ENCODE peak calls at places on chromosomes 6 and 20, in six cellular contexts. One of them, this sample, is unnamed.

GRCh38 chr6:35142578-35142977 is 1.4 kb upstream of the TCP11 start:
- DNase-seq in fibroblast of lung: no peak
- DNase-seq in fibroblast of mammary gland: no peak
- DNase-seq in CD8-positive, alpha-beta memory T cell: no peak
- DNase-seq in tibial artery: no peak
- DNase-seq in cardiac fibroblast: no peak
- DNase-seq in this sample: no peak

GRCh38 chr20:15220009-15220656 is 882.7 kb upstream of the FLRT3 start:
- DNase-seq in tibial artery: no peak
- DNase-seq in cardiac fibroblast: no peak
- DNase-seq in fibroblast of mammary gland: peak
- DNase-seq in fibroblast of lung: no peak
- DNase-seq in CD8-positive, alpha-beta memory T cell: no peak
- DNase-seq in this sample: no peak

GRCh38 chr6:116444092-116444491 is 17.1 kb upstream of the CALHM6 start:
- DNase-seq in cardiac fibroblast: peak
- DNase-seq in tibial artery: no peak
- DNase-seq in fibroblast of lung: no peak
- DNase-seq in fibroblast of mammary gland: peak
- DNase-seq in CD8-positive, alpha-beta memory T cell: no peak
- DNase-seq in this sample: no peak

GRCh38 chr6:122790740-122791679 is 2.0 kb downstream of the SMPDL3A start:
- DNase-seq in fibroblast of mammary gland: peak
- DNase-seq in tibial artery: no peak
- DNase-seq in cardiac fibroblast: no peak
- DNase-seq in fibroblast of lung: no peak
- DNase-seq in CD8-positive, alpha-beta memory T cell: no peak
- DNase-seq in this sample: no peak

GRCh38 chr20:41248371-41249024 is 69.0 kb downstream of the ZHX3 start:
- DNase-seq in fibroblast of mammary gland: peak
- DNase-seq in CD8-positive, alpha-beta memory T cell: no peak
- DNase-seq in fibroblast of lung: peak
- DNase-seq in cardiac fibroblast: peak
- DNase-seq in tibial artery: peak
- DNase-seq in this sample: no peak

GRCh38 chr20:50931306-50932015 is at the start of gene ADNP:
- DNase-seq in CD8-positive, alpha-beta memory T cell: peak
- DNase-seq in tibial artery: peak
- DNase-seq in fibroblast of lung: peak
- DNase-seq in cardiac fibroblast: peak
- DNase-seq in fibroblast of mammary gland: peak
- DNase-seq in this sample: peak

GRCh38 chr20:49471397-49471796 is 11.1 kb downstream of the KCNB1 start:
- DNase-seq in CD8-positive, alpha-beta memory T cell: no peak
- DNase-seq in cardiac fibroblast: no peak
- DNase-seq in tibial artery: no peak
- DNase-seq in fibroblast of lung: no peak
- DNase-seq in fibroblast of mammary gland: no peak
- DNase-seq in this sample: no peak

GRCh38 chr6:8739454-8739853 is 304.1 kb upstream of the SLC35B3 start:
- DNase-seq in CD8-positive, alpha-beta memory T cell: no peak
- DNase-seq in fibroblast of lung: no peak
- DNase-seq in tibial artery: no peak
- DNase-seq in fibroblast of mammary gland: no peak
- DNase-seq in cardiac fibroblast: no peak
- DNase-seq in this sample: no peak

DNA sequence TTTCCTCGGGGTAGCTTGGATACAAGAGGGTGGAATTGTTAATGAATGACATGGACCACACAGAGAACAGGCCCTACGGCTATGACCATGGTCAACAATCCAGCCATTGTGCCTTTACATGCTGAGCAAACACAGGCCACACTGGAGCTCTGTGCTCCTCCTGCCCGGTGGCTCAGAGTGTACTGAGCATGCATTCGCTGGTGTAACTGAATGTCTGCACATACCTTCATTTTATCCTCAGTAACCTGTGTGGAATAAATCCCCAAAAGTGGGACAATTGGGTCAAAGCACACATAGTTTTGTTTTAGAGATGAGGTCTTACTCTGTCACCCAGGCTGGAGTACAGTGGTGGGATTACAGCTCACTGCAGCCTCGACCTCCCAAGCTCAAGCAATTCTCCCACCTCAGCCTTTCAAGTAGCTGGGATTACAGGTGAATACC is 32.8 kb downstream of the LRP11 start:
- DNase-seq in fibroblast of lung: no peak
- DNase-seq in CD8-positive, alpha-beta memory T cell: no peak
- DNase-seq in fibroblast of mammary gland: no peak
- DNase-seq in tibial artery: no peak
- DNase-seq in cardiac fibroblast: no peak
- DNase-seq in this sample: no peak
- H3K4me3 ChIP-seq in fibroblast of lung: peak
- H3K4me3 ChIP-seq in CD8-positive, alpha-beta memory T cell: no peak
- H3K4me3 ChIP-seq in fibroblast of mammary gland: no peak
- H3K4me3 ChIP-seq in tibial artery: no peak
- H3K4me3 ChIP-seq in cardiac fibroblast: no peak
- H3K4me3 ChIP-seq in this sample: no peak

GRCh38 chr6:125791151-125791819 is 525 bp downstream of the NCOA7 start:
- DNase-seq in tibial artery: peak
- DNase-seq in fibroblast of lung: peak
- DNase-seq in CD8-positive, alpha-beta memory T cell: no peak
- DNase-seq in fibroblast of mammary gland: peak
- DNase-seq in cardiac fibroblast: peak
- DNase-seq in this sample: peak

GRCh38 chr6:125789576-125790402 is 971 bp upstream of the NCOA7 start:
- DNase-seq in fibroblast of mammary gland: peak
- DNase-seq in CD8-positive, alpha-beta memory T cell: no peak
- DNase-seq in fibroblast of lung: peak
- DNase-seq in tibial artery: peak
- DNase-seq in cardiac fibroblast: peak
- DNase-seq in this sample: peak

GRCh38 chr6:125787791-125788190 is 3.0 kb upstream of the NCOA7 start:
- DNase-seq in fibroblast of mammary gland: peak
- DNase-seq in fibroblast of lung: peak
- DNase-seq in tibial artery: no peak
- DNase-seq in cardiac fibroblast: peak
- DNase-seq in CD8-positive, alpha-beta memory T cell: no peak
- DNase-seq in this sample: no peak

GRCh38 chr6:125790403-125791150 is at the start of gene NCOA7:
- DNase-seq in CD8-positive, alpha-beta memory T cell: peak
- DNase-seq in tibial artery: peak
- DNase-seq in cardiac fibroblast: peak
- DNase-seq in fibroblast of mammary gland: peak
- DNase-seq in fibroblast of lung: peak
- DNase-seq in this sample: peak

DNA sequence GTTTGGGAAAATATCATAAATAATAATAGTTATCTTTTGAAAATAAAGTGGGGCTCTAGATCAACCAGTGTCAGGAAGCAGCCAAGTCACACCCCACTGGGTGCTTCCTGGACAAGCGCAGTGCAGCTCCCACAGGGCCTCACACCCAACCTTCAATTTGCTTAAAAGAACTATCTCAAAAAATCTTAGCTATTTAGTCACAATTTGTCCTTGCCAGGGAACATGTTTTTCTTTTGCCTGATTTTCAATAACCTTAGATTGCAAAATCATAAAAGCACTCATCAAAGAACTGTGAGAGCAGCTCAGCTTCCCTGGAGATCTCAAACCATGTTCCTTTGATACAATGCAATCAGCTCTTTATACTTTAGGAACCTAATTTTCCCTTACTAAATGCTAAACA is 1.6 kb upstream of the NCOA7 start:
- DNase-seq in CD8-positive, alpha-beta memory T cell: no peak
- DNase-seq in fibroblast of mammary gland: no peak
- DNase-seq in fibroblast of lung: no peak
- DNase-seq in tibial artery: peak
- DNase-seq in cardiac fibroblast: peak
- DNase-seq in this sample: peak
- H3K4me3 ChIP-seq in CD8-positive, alpha-beta memory T cell: no peak
- H3K4me3 ChIP-seq in fibroblast of mammary gland: no peak
- H3K4me3 ChIP-seq in fibroblast of lung: no peak
- H3K4me3 ChIP-seq in tibial artery: no peak
- H3K4me3 ChIP-seq in cardiac fibroblast: no peak
- H3K4me3 ChIP-seq in this sample: no peak

GRCh38 chr20:52971498-52972189 is 514 bp upstream of the TSHZ2 start:
- DNase-seq in tibial artery: no peak
- DNase-seq in cardiac fibroblast: no peak
- DNase-seq in CD8-positive, alpha-beta memory T cell: no peak
- DNase-seq in fibroblast of lung: no peak
- DNase-seq in fibroblast of mammary gland: no peak
- DNase-seq in this sample: no peak

GRCh38 chr20:52975024-52975732 is 3.0 kb downstream of the TSHZ2 start:
- DNase-seq in cardiac fibroblast: no peak
- DNase-seq in fibroblast of mammary gland: peak
- DNase-seq in CD8-positive, alpha-beta memory T cell: no peak
- DNase-seq in tibial artery: no peak
- DNase-seq in fibroblast of lung: peak
- DNase-seq in this sample: no peak

GRCh38 chr20:52972965-52973819 is 1.0 kb downstream of the TSHZ2 start:
- DNase-seq in cardiac fibroblast: no peak
- DNase-seq in CD8-positive, alpha-beta memory T cell: no peak
- DNase-seq in fibroblast of lung: no peak
- DNase-seq in fibroblast of mammary gland: peak
- DNase-seq in tibial artery: no peak
- DNase-seq in this sample: peak

GRCh38 chr20:52974155-52974554 is 2.0 kb downstream of the TSHZ2 start:
- DNase-seq in cardiac fibroblast: no peak
- DNase-seq in CD8-positive, alpha-beta memory T cell: no peak
- DNase-seq in fibroblast of lung: peak
- DNase-seq in fibroblast of mammary gland: peak
- DNase-seq in tibial artery: no peak
- DNase-seq in this sample: no peak

GRCh38 chr20:52972190-52972937 is at the start of gene TSHZ2:
- DNase-seq in cardiac fibroblast: peak
- DNase-seq in CD8-positive, alpha-beta memory T cell: no peak
- DNase-seq in tibial artery: peak
- DNase-seq in fibroblast of mammary gland: peak
- DNase-seq in fibroblast of lung: peak
- DNase-seq in this sample: peak
- H3K4me3 ChIP-seq in cardiac fibroblast: peak
- H3K4me3 ChIP-seq in CD8-positive, alpha-beta memory T cell: peak
- H3K4me3 ChIP-seq in tibial artery: peak
- H3K4me3 ChIP-seq in fibroblast of mammary gland: peak
- H3K4me3 ChIP-seq in fibroblast of lung: peak
- H3K4me3 ChIP-seq in this sample: peak

DNA sequence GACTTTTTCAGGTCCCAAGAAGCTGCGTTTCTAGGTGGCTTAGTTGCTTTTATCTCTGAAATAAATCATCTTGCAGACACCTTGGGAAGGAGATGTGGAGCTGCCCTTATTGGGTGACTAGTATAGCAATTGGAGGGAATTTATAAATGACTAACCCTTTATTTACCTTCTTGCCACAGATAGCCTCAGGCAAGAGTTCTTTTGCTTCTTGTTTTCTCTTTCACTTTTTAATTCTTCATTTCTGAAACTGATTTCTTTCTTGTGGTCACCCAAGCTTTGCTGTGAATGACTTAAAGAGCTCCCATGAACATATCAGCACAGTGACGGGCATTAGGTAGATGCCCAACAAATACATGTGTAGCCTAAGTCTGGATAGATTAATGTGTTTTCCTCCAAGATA is 3.0 kb downstream of the ADGRF4 start:
- DNase-seq in fibroblast of mammary gland: no peak
- DNase-seq in fibroblast of lung: no peak
- DNase-seq in tibial artery: no peak
- DNase-seq in cardiac fibroblast: no peak
- DNase-seq in CD8-positive, alpha-beta memory T cell: no peak
- DNase-seq in this sample: no peak
- H3K4me3 ChIP-seq in fibroblast of mammary gland: no peak
- H3K4me3 ChIP-seq in fibroblast of lung: no peak
- H3K4me3 ChIP-seq in tibial artery: no peak
- H3K4me3 ChIP-seq in cardiac fibroblast: no peak
- H3K4me3 ChIP-seq in CD8-positive, alpha-beta memory T cell: no peak
- H3K4me3 ChIP-seq in this sample: no peak

DNA sequence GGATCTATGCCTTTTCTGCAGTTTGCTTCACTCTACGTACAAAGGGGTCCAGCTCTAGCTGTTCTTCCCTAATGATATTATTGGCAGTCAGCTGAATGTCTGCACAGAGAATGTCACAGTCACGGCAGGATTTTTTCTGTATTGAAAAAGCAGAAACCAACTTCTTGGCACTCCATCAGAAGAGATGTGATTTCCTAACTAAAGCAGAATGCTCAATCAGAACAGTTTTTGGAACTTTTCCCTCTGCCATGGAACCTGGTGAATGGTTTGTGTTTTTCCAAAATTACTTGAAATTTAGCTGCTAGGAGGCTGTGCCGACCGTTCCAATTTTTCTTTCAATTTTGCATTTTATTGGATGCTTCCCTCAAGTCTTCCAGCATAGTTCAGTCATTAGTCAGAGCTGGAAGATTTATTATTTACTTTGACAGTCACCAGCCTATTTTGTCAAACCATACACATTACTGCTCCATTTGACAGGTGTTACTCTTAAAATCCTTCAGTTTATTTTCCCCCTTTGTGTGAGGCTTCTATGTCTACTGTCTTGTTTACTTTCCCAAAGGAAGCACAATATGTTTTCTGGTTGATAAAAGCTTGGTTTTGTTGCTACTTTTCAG is 259.6 kb upstream of the EPHA7 start:
- DNase-seq in fibroblast of mammary gland: no peak
- DNase-seq in CD8-positive, alpha-beta memory T cell: no peak
- DNase-seq in tibial artery: no peak
- DNase-seq in fibroblast of lung: peak
- DNase-seq in cardiac fibroblast: peak
- DNase-seq in this sample: no peak
- H3K4me3 ChIP-seq in fibroblast of mammary gland: no peak
- H3K4me3 ChIP-seq in CD8-positive, alpha-beta memory T cell: no peak
- H3K4me3 ChIP-seq in tibial artery: no peak
- H3K4me3 ChIP-seq in fibroblast of lung: no peak
- H3K4me3 ChIP-seq in cardiac fibroblast: no peak
- H3K4me3 ChIP-seq in this sample: no peak

This sample was measured in Peyer's patch.